ENCODE peak calls at places on chromosomes 7 and 10, in eight cellular contexts. H is MM.1S, L is upper lobe of right lung, N is mammary epithelial cell, M is psoas muscle, I is aorta, B is tibial artery, W is Panc1. V is an unnamed sample. For H3K36me3 and H3K9me3, the result is how much of the 10 kb centered on the place peaks cover.

GRCh38 chr10:25547391-25547790 is 372.6 kb downstream of the GPR158 start:
- DNase-seq in B (no peak), I (no peak), L (no peak), W (no peak), H (no peak), M (no peak), N (peak), V (no peak)

GRCh38 chr7:44615149-44615611 is 8.8 kb downstream of the OGDH start:
- DNase-seq in M (peak), B (peak), W (no peak), I (no peak), H (no peak), N (no peak), L (no peak), V (no peak)

GRCh38 chr10:46516660-46517416 is 39.6 kb downstream of the GPRIN2 start:
- DNase-seq in H (no peak), I (peak), W (no peak), B (no peak), L (peak), N (peak), M (no peak), V (no peak)

GRCh38 chr10:118471863-118472262 is 123.6 kb downstream of the PRLHR start:
- DNase-seq in N (peak), I (no peak), W (no peak), M (no peak), H (no peak), L (no peak), B (no peak), V (no peak)

GRCh38 chr10:839550-840205 is 91.8 kb downstream of the LARP4B start:
- DNase-seq in I (no peak), B (no peak), H (no peak), M (no peak), L (no peak), N (peak), W (no peak), V (no peak)

GRCh38 chr10:44725404-44725803 is 185.7 kb upstream of the TMEM72 start:
- DNase-seq in W (no peak), H (peak), L (no peak), M (no peak), I (no peak), N (no peak), B (no peak), V (no peak)

GRCh38 chr7:75931676-75932075 is 16.7 kb downstream of the POR start:
- DNase-seq in I (no peak), H (no peak), W (no peak), B (no peak), N (no peak), M (no peak), L (no peak), V (no peak)

GRCh38 chr10:18683427-18683826 is 24.2 kb downstream of the ARL5B start:
- DNase-seq in N (peak), H (no peak), B (no peak), M (no peak), L (no peak), I (no peak), W (no peak), V (no peak)

GRCh38 chr10:43339136-43339535 is 32.3 kb upstream of the FXYD4 start:
- DNase-seq in N (no peak), B (no peak), I (no peak), M (no peak), H (no peak), W (no peak), L (no peak), V (no peak)

GRCh38 chr7:23474098-23474828 is 4.0 kb upstream of the IGF2BP3 start:
- DNase-seq in H (peak), I (peak), M (peak), B (peak), W (no peak), N (peak), L (peak), V (peak)

GRCh38 chr10:510415-510881 is 179.0 kb downstream of the DIP2C start:
- DNase-seq in M (no peak), N (peak), B (peak), L (peak), W (no peak), H (peak), I (peak), V (no peak)

GRCh38 chr7:74452748-74453320 is 872 bp upstream of the GTF2IRD1 start:
- DNase-seq in W (no peak), N (peak), H (no peak), L (no peak), I (no peak), B (peak), M (peak), V (no peak)

GRCh38 chr10:35795131-35795819 is 153.2 kb upstream of the FZD8 start:
- DNase-seq in L (no peak), W (no peak), I (no peak), N (peak), H (no peak), M (no peak), B (peak), V (peak)

GRCh38 chr7:27973625-27974024 is 207.0 kb downstream of the JAZF1 start:
- DNase-seq in H (no peak), B (no peak), W (no peak), L (no peak), M (no peak), N (no peak), I (no peak), V (no peak)

GRCh38 chr7:2384354-2385243 is 18.8 kb upstream of the CHST12 start:
- DNase-seq in B (no peak), W (no peak), H (no peak), I (no peak), L (no peak), N (no peak), M (no peak), V (no peak)

GRCh38 chr10:129899564-129899862 is 64.6 kb downstream of the EBF3 start:
- DNase-seq in I (no peak), B (no peak), L (no peak), W (no peak), N (no peak), M (no peak), H (no peak), V (no peak)

GRCh38 chr7:117808273-117808868 is 64.9 kb downstream of the CTTNBP2 start:
- DNase-seq in H (no peak), M (peak), N (no peak), I (no peak), B (peak), W (no peak), L (no peak), V (peak)

GRCh38 chr7:17654940-17655339 is 285.4 kb downstream of the SNX13 start:
- DNase-seq in M (no peak), N (peak), H (peak), B (no peak), L (no peak), I (no peak), W (no peak), V (no peak)

GRCh38 chr7:43363429-43363894 is 219.4 kb upstream of the STK17A start:
- DNase-seq in I (no peak), W (no peak), B (no peak), L (no peak), N (no peak), M (no peak), H (no peak), V (no peak)

GRCh38 chr7:77657427-77658331 is 38.6 kb upstream of the RSBN1L start:
- DNase-seq in I (no peak), H (peak), M (no peak), N (peak), B (no peak), W (no peak), L (no peak), V (no peak)

GRCh38 chr7:63899691-63900393 is 98.8 kb upstream of the ZNF722 start:
- DNase-seq in N (no peak), L (peak), W (no peak), I (peak), M (peak), B (peak), H (peak), V (peak)

GRCh38 chr10:70596860-70597809 is 5.4 kb downstream of the PRF1 start:
- DNase-seq in L (no peak), H (no peak), I (no peak), B (no peak), M (no peak), N (peak), W (no peak), V (no peak)

GRCh38 chr10:99296605-99297004 is 32.6 kb upstream of the CNNM1 start:
- DNase-seq in L (no peak), H (no peak), I (no peak), B (no peak), M (no peak), N (no peak), W (no peak), V (no peak)

GRCh38 chr10:110115784-110116520 is 91.5 kb upstream of the MXI1 start:
- DNase-seq in I (no peak), L (no peak), N (peak), M (no peak), H (no peak), W (no peak), B (no peak), V (no peak)
- H3K36me3 ChIP-seq in I (under half), L (half or more), N (under half), M (under half), H (under half), W (under half), B (under half), V (under half)

GRCh38 chr10:10499839-10500238 is 517.8 kb upstream of the CELF2 start:
- DNase-seq in N (no peak), H (peak), W (no peak), I (no peak), M (no peak), L (no peak), B (no peak), V (no peak)

GRCh38 chr10:10500941-10501340 is 516.7 kb upstream of the CELF2 start:
- DNase-seq in W (no peak), M (no peak), I (no peak), H (no peak), B (no peak), N (no peak), L (no peak), V (no peak)

GRCh38 chr10:10497245-10497644 is 520.4 kb upstream of the CELF2 start:
- DNase-seq in M (no peak), L (no peak), I (no peak), B (no peak), W (no peak), N (no peak), H (no peak), V (no peak)

GRCh38 chr10:10503772-10504171 is 513.9 kb upstream of the CELF2 start:
- DNase-seq in H (no peak), L (no peak), N (no peak), M (no peak), W (no peak), I (no peak), B (no peak), V (no peak)

DNA sequence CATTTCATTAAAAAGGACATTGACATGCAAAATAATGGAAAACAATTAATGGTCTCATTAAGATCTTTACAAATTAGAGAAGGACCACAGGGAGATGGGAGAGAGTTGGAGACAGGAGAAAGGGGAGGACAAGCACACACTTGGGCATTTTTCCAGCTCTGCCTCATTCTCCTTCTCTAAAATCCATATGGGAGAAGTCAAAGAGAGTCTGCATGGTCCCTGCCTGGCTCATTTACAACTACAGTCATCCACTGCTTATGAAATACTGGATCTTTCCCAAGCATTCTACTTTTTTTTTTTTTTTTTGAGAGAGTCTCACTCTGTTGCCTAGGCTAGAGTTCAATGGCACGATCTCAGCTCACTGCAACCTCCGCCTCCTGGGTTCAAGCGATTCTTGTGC is 518.9 kb upstream of the CELF2 start:
- DNase-seq in L (no peak), M (no peak), H (no peak), I (no peak), N (no peak), B (no peak), W (no peak), V (no peak)
- H3K9me3 ChIP-seq in L (under half), M (under half), H (under half), I (under half), N (under half), B (under half), W (under half), V (under half)

GRCh38 chr10:29529146-29529545 is 105.6 kb downstream of the SVIL start:
- DNase-seq in L (no peak), I (no peak), W (no peak), M (no peak), N (no peak), B (no peak), H (no peak), V (no peak)
- H3K36me3 ChIP-seq in L (under half), I (under half), W (under half), M (under half), N (under half), B (half or more), H (under half), V (half or more)

GRCh38 chr7:4159761-4160554 is 522.1 kb upstream of the FOXK1 start:
- DNase-seq in W (no peak), B (no peak), I (no peak), M (no peak), H (no peak), N (peak), L (no peak), V (no peak)
- H3K9me3 ChIP-seq in W (under half), B (under half), I (under half), M (under half), H (under half), N (under half), L (under half), V (under half)

DNA sequence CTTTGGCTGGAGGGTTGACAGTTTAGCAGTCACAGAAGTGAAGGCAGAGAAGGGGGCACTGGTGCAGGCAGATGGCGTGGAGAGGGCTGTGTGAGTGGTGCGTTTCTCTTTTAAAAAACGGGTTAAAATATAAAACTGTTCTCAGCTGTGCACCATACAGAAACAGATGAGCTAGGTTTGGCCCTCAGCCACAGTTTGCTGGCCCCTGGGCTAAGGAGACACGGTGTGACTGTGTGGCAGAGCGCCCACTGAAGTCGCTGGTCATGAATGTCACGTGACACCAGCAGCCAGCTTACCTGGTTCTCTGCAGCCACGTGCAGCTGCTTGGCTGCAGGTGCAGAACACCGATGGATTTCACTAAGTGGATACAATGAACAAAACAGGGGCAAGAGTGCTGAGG is 7.5 kb downstream of the ZNF746 start:
- DNase-seq in H (no peak), B (no peak), W (no peak), L (no peak), N (no peak), M (no peak), I (no peak), V (no peak)
- H3K36me3 ChIP-seq in H (under half), B (half or more), W (under half), L (half or more), N (under half), M (under half), I (under half), V (half or more)